ENCODE peak calls at places on chromosomes 1 and 21, in five cellular contexts. X is IMR-90; A is fibroblast of lung; F is CD4-positive, alpha-beta T cell; V is Peyer's patch. K is an unnamed sample. For H3K9me3, the result is how much of the 10 kb centered on the place peaks cover.

GRCh38 chr21:45295576-45296365 is 8.1 kb upstream of the POFUT2 start:
- DNase-seq in A (peak), F (no peak), X (peak), V (peak), K (no peak)

GRCh38 chr1:101238041-101238515 is 1.3 kb downstream of the S1PR1 start:
- DNase-seq in F (peak), A (no peak), X (no peak), V (peak), K (peak)

GRCh38 chr1:183385746-183386145 is 32.4 kb downstream of the NMNAT2 start:
- DNase-seq in X (no peak), V (no peak), F (no peak), A (no peak), K (no peak)

GRCh38 chr1:41862411-41863221 is 56.1 kb downstream of the HIVEP3 start:
- DNase-seq in V (no peak), F (no peak), X (peak), A (peak), K (no peak)

GRCh38 chr1:160879056-160879455 is 5.9 kb downstream of the ITLN1 start:
- DNase-seq in V (no peak), X (no peak), A (no peak), F (no peak), K (no peak)

GRCh38 chr21:35294231-35294898 is 245.3 kb upstream of the RUNX1 start:
- DNase-seq in V (no peak), F (no peak), X (no peak), A (no peak), K (no peak)

GRCh38 chr1:38127432-38127831 is 80.8 kb upstream of the POU3F1 start:
- DNase-seq in V (no peak), F (no peak), A (peak), X (peak), K (no peak)

GRCh38 chr21:46152939-46153258 is 2.5 kb downstream of the FTCD start:
- DNase-seq in F (no peak), A (no peak), V (no peak), X (no peak), K (no peak)

GRCh38 chr1:219751870-219752269 is 139.0 kb upstream of the ZC3H11B start:
- DNase-seq in V (no peak), A (no peak), F (no peak), X (no peak), K (no peak)

GRCh38 chr1:156319664-156320063 is 18.4 kb downstream of the CCT3 start:
- DNase-seq in A (peak), X (peak), F (no peak), V (no peak), K (peak)

GRCh38 chr1:93629101-93630059 is 52.3 kb downstream of the BCAR3 start:
- DNase-seq in V (peak), X (peak), F (peak), A (peak), K (no peak)

GRCh38 chr1:18735369-18735997 is 104.8 kb downstream of the PAX7 start:
- DNase-seq in V (no peak), A (no peak), X (no peak), F (no peak), K (no peak)

GRCh38 chr1:233909195-233909594 is 4.7 kb downstream of the SLC35F3 start:
- DNase-seq in X (no peak), F (no peak), V (no peak), A (no peak), K (no peak)

GRCh38 chr1:45922374-45922773 is 119.0 kb downstream of the MAST2 start:
- DNase-seq in X (no peak), A (no peak), F (no peak), V (no peak), K (no peak)

GRCh38 chr1:160925652-160926241 is 28.9 kb downstream of the ITLN2 start:
- DNase-seq in X (peak), A (no peak), V (no peak), F (no peak), K (no peak)

GRCh38 chr1:42939216-42939615 is 19.5 kb downstream of the SLC2A1 start:
- DNase-seq in V (no peak), X (no peak), A (no peak), F (no peak), K (no peak)

GRCh38 chr1:41380979-41381690 is 19.9 kb downstream of the FOXO6 start:
- DNase-seq in A (no peak), F (no peak), X (no peak), V (no peak), K (no peak)

GRCh38 chr1:12230549-12231275 is 882 bp downstream of the VPS13D start:
- DNase-seq in F (peak), X (no peak), V (no peak), A (no peak), K (no peak)

GRCh38 chr1:233904979-233905415 is 521 bp downstream of the SLC35F3 start:
- DNase-seq in A (no peak), X (no peak), F (no peak), V (no peak), K (no peak)

GRCh38 chr21:32887026-32887425 is 115.5 kb upstream of the PAXBP1 start:
- DNase-seq in F (no peak), A (no peak), X (no peak), V (no peak), K (no peak)

GRCh38 chr1:117656202-117656641 is 50.4 kb downstream of the TENT5C start:
- DNase-seq in A (no peak), F (peak), V (peak), X (no peak), K (peak)

GRCh38 chr1:215004121-215004837 is 78.3 kb upstream of the KCNK2 start:
- DNase-seq in A (peak), V (no peak), F (no peak), X (no peak), K (no peak)

GRCh38 chr1:21935891-21936365 is 1.2 kb downstream of the HSPG2 start:
- DNase-seq in A (no peak), X (no peak), F (no peak), V (no peak), K (no peak)

GRCh38 chr21:41579692-41580091 is 71.7 kb upstream of the TMPRSS2 start:
- DNase-seq in X (no peak), A (no peak), F (no peak), V (no peak), K (no peak)

GRCh38 chr1:156616463-156616862 is 2.8 kb upstream of the HAPLN2 start:
- DNase-seq in V (no peak), A (peak), X (peak), F (no peak), K (no peak)

GRCh38 chr1:223556414-223557124 is 108.9 kb downstream of the CAPN8 start:
- DNase-seq in V (peak), X (peak), F (no peak), A (peak), K (no peak)

DNA sequence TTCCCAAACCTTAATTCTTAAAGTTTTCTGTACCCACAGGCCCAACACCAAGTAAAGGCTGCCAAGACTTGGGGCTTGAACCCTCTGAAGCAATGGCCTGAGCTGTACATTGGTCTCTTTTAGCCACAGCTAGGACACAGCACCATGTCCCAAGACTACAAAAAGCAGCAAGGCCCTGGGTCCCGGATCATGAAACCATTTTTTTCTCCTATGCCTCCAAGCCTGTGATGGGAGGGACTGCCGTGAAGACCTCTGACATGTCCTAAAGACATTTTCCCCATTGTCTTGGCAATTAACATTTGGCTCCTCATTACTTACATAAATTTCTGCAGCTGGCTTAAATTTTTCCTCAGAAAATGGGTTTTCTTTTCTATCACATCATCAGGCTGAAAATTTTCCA is 30.9 kb downstream of the ZNF670 start:
- DNase-seq in X (no peak), V (no peak), F (no peak), A (no peak), K (no peak)
- H3K9me3 ChIP-seq in X (under half), V (under half), F (half or more), A (under half), K (under half)

GRCh38 chr1:3019516-3020051 is 1.7 kb upstream of the ACTRT2 start:
- DNase-seq in X (no peak), F (no peak), V (no peak), A (no peak), K (no peak)
- H3K9me3 ChIP-seq in X (half or more), F (under half), V (under half), A (under half), K (under half)

GRCh38 chr1:33322109-33322508 is 1.2 kb upstream of the A3GALT2 start:
- DNase-seq in F (no peak), X (no peak), A (no peak), V (no peak), K (no peak)
- H3K9me3 ChIP-seq in F (under half), X (under half), A (under half), V (under half), K (under half)

DNA sequence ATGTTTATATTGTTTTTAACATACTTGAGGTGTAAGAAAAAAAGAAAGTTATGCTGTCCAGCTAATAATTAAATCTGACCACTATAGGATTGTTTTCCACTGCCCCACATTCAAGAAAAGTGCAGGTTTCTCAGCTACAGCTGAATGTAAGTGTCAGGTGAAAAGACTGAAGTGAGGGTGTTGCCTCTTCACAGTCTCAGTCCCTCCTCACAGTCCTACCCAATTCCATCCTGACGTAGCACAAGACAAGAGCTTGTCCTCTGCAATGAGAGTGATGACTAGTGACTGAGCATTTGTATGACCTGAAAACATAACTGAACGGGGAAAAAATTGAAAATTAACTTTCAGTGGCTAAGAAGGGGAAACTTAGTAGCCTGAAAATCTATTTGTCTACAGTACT is 1039.5 kb downstream of the ADGRL2 start:
- DNase-seq in V (no peak), A (no peak), F (no peak), X (no peak), K (no peak)
- H3K9me3 ChIP-seq in V (under half), A (under half), F (under half), X (under half), K (under half)

GRCh38 chr1:50232271-50232670 is 123.6 kb downstream of the ELAVL4 start:
- DNase-seq in V (no peak), F (no peak), A (no peak), X (no peak), K (no peak)

GRCh38 chr1:50228871-50229384 is 120.2 kb downstream of the ELAVL4 start:
- DNase-seq in V (no peak), F (no peak), A (no peak), X (no peak), K (no peak)

GRCh38 chr1:50237081-50237480 is 128.4 kb downstream of the ELAVL4 start:
- DNase-seq in X (no peak), V (no peak), F (no peak), A (no peak), K (no peak)

GRCh38 chr1:50236656-50237055 is 127.9 kb downstream of the ELAVL4 start:
- DNase-seq in A (no peak), X (no peak), V (no peak), F (no peak), K (no peak)

GRCh38 chr1:50231209-50231608 is 122.5 kb downstream of the ELAVL4 start:
- DNase-seq in F (no peak), V (no peak), A (no peak), X (no peak), K (no peak)
- H3K9me3 ChIP-seq in F (under half), V (under half), A (under half), X (under half), K (under half)

DNA sequence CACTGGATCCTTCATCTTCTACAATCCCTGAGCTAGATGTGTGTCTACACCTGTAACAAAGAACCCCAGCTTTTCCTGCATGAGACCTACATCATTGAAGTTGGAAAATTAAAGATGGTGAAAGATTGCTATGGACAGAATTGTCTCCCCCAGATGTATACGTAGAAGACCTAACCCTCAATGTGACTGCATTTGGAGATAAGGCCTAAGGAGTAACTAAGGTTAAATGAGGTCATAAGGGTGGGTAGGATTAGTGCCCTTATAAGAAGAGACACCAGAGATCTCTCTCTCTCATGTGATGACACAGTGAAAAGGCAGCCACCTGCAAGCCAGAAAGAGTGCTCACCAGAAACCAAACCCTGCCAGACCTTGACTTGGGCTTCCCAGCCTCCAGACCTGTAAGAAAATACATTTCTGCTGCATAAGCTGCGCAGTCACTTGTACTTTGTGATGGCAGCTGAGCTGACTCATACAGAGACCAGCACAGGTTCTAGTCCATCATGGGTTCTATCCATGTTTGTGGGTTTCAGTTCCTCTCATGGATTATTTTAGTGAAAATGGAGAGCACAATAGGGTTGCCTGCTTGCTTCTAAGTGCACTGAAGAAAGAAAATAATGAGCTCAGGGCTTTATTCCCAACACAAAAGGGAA is 180.8 kb downstream of the TPR start:
- DNase-seq in X (no peak), F (no peak), V (no peak), A (no peak), K (no peak)
- H3K9me3 ChIP-seq in X (under half), F (under half), V (under half), A (under half), K (under half)

GRCh38 chr1:31199924-31200323 is 39.8 kb downstream of the NKAIN1 start:
- DNase-seq in F (no peak), X (no peak), A (no peak), V (no peak), K (no peak)

GRCh38 chr1:31201871-31202270 is 37.8 kb downstream of the NKAIN1 start:
- DNase-seq in V (no peak), X (no peak), A (no peak), F (no peak), K (no peak)

GRCh38 chr1:31198591-31198990 is 41.1 kb downstream of the NKAIN1 start:
- DNase-seq in F (no peak), V (no peak), A (no peak), X (no peak), K (no peak)

GRCh38 chr1:31198150-31198549 is 41.5 kb downstream of the NKAIN1 start:
- DNase-seq in F (no peak), V (no peak), A (no peak), X (no peak), K (no peak)

GRCh38 chr1:31199301-31199790 is 40.3 kb downstream of the NKAIN1 start:
- DNase-seq in A (no peak), F (no peak), X (no peak), V (no peak), K (no peak)
- H3K9me3 ChIP-seq in A (under half), F (under half), X (under half), V (under half), K (under half)

GRCh38 chr21:40002978-40003377 is 135.7 kb downstream of the PCP4 start:
- DNase-seq in V (no peak), F (no peak), A (no peak), X (no peak), K (no peak)
- H3K9me3 ChIP-seq in V (under half), F (under half), A (under half), X (under half), K (under half)

GRCh38 chr1:205834751-205835150 is 15.2 kb downstream of the PM20D1 start:
- DNase-seq in V (no peak), X (no peak), F (no peak), A (no peak), K (no peak)
- H3K9me3 ChIP-seq in V (under half), X (under half), F (under half), A (under half), K (under half)

K was measured in T-helper 17 cell.